ENCODE peak calls at places on chromosomes 6 and 20, in four cellular contexts. O is CD8-positive, alpha-beta memory T cell; K is heart left ventricle; E is prostate gland. S is an unnamed sample. For H3K27me3, the result is how much of the 10 kb centered on the place peaks cover.

GRCh38 chr6:39389372-39389767 is 66.9 kb upstream of the KCNK16 start:
- DNase-seq in O (no peak), E (no peak), K (no peak), S (peak)

GRCh38 chr20:57381596-57382503 is 9.3 kb upstream of the RBM38 start:
- DNase-seq in K (peak), O (peak), E (peak), S (peak)

GRCh38 chr20:41276317-41276751 is 41.2 kb downstream of the ZHX3 start:
- DNase-seq in K (no peak), E (no peak), O (no peak), S (no peak)

GRCh38 chr6:92361990-92362770 is 1057.2 kb downstream of the EPHA7 start:
- DNase-seq in K (no peak), O (no peak), E (no peak), S (no peak)

GRCh38 chr6:66930559-66931290 is 1223.7 kb upstream of the EYS start:
- DNase-seq in O (no peak), K (no peak), E (no peak), S (no peak)

GRCh38 chr6:106439459-106439858 is 78.9 kb downstream of the CRYBG1 start:
- DNase-seq in E (no peak), K (no peak), O (no peak), S (no peak)

GRCh38 chr6:112149236-112149635 is 61.8 kb downstream of the FAM229B start:
- DNase-seq in K (no peak), E (no peak), O (no peak), S (no peak)

GRCh38 chr6:79385893-79386292 is 151.3 kb downstream of the LCA5 start:
- DNase-seq in K (no peak), E (no peak), O (no peak), S (no peak)

GRCh38 chr6:7085911-7086310 is 21.9 kb upstream of the RREB1 start:
- DNase-seq in E (no peak), K (peak), O (no peak), S (no peak)

GRCh38 chr6:63565727-63566625 is 6.3 kb upstream of the LOC128125822 start:
- DNase-seq in O (no peak), E (no peak), K (no peak), S (no peak)

GRCh38 chr6:22943331-22943730 is 374.0 kb downstream of the HDGFL1 start:
- DNase-seq in E (no peak), O (no peak), K (no peak), S (no peak)

GRCh38 chr20:2822073-2822472 is 5.9 kb downstream of the TMEM239 start:
- DNase-seq in O (peak), K (no peak), E (no peak), S (peak)

GRCh38 chr20:32777177-32777956 is 15.2 kb downstream of the DNMT3B start:
- DNase-seq in O (no peak), E (no peak), K (no peak), S (peak)

GRCh38 chr6:84643778-84644177 is 120.6 kb downstream of the TBX18 start:
- DNase-seq in O (no peak), K (no peak), E (no peak), S (no peak)

GRCh38 chr6:27422651-27423332 is 34.2 kb downstream of the ZNF391 start:
- DNase-seq in E (no peak), K (no peak), O (no peak), S (peak)

GRCh38 chr6:42374027-42374669 is 77.6 kb downstream of the TRERF1 start:
- DNase-seq in E (no peak), K (no peak), O (no peak), S (no peak)

DNA sequence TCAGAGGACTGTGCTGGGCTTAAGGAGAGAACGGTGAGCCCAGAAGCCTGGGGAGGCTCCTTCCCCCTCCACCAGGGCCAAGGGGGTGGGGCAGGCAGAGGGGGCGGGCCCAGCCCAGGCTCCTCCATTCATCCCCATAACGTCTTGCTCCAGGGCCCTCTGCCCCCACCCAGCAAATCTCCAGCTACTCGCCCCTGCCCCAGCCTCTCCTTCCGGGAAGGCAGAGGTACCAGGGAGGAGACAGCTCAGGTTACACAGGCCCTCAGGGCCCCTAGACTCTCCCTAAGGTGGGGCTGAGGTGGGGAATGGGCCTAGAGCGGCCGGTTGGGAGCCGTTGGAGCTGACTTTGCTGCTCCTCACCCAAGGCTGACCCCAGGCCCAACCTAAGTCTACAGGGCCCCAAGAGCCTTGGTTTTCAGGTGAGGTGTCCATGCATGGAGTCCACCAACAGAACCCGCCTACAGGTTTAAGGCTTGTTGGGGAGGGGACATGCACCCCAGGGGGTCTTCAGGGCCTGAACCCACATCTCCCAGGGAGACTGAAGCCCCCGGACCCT is 1.2 kb downstream of the LAMA5 start:
- DNase-seq in K (peak), O (no peak), E (peak), S (peak)
- H3K27me3 ChIP-seq in K (under half), O (under half), E (under half), S (under half)

GRCh38 chr6:90386796-90387390 is 90.2 kb upstream of the BACH2 start:
- DNase-seq in K (no peak), E (peak), O (no peak), S (no peak)

GRCh38 chr6:90385914-90386313 is 89.3 kb upstream of the BACH2 start:
- DNase-seq in K (no peak), O (no peak), E (no peak), S (no peak)

GRCh38 chr6:90383212-90383611 is 86.6 kb upstream of the BACH2 start:
- DNase-seq in E (no peak), K (no peak), O (no peak), S (no peak)

GRCh38 chr6:90384720-90385119 is 88.1 kb upstream of the BACH2 start:
- DNase-seq in K (no peak), E (no peak), O (no peak), S (no peak)

DNA sequence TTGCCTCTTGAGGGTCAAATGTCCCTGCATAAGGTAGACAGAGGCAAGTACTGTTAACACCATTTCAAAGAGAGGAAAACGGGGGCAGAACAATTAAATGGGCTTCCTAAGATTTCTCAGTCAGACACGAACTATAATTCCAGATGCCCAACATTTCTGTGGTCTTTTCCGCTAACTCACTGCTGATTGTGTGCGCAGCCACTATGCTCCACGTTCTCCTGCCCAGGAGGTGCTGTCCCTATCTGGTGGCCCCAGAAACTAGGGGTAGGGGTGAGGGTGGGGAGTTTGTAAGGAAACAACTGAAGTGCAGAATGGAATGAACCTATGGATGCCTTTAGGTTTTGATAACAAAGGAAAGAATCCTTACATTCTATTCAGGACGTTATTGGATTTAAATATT is 86.1 kb upstream of the BACH2 start:
- DNase-seq in K (no peak), E (no peak), O (no peak), S (no peak)
- H3K4me3 ChIP-seq in K (no peak), E (no peak), O (no peak), S (no peak)

GRCh38 chr6:3625161-3625979 is 126.1 kb downstream of the PXDC1 start:
- DNase-seq in E (no peak), O (no peak), K (no peak), S (peak)
- H3K27me3 ChIP-seq in E (under half), O (under half), K (under half), S (under half)

DNA sequence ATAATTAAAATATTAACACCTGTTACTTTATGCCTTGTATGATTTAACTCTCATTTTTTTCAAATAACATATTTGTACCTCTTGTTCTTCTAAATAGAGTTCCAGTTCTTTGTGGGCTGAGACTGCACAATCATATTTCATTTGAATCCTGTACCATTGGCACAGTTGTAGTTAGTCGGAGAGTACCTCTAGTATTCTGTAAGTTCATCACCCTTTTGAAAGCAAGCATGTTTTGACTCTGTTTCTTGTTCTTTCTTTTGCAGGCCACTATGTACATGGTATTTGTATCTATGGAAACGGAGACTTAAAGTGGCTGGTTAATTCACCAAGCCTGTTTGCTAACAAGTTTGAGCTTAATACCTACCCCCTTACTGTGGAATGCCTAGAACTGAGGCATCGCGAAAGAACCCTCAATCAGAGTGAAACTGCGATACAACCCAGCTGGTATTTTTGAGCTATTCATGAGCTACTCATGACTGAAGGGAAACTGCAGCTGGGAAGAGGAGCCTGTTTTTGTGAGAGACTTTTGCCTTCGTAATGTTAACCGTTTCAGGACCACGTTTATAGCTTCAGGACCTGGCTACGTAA is 68.2 kb downstream of the C6orf52 start:
- DNase-seq in K (no peak), E (no peak), O (no peak), S (no peak)
- H3K4me3 ChIP-seq in K (no peak), E (no peak), O (no peak), S (no peak)

GRCh38 chr6:1510239-1510638 is 99.5 kb upstream of the FOXC1 start:
- DNase-seq in O (no peak), E (no peak), K (no peak), S (no peak)

GRCh38 chr6:1515280-1515679 is 94.4 kb upstream of the FOXC1 start:
- DNase-seq in O (no peak), E (no peak), K (no peak), S (peak)

GRCh38 chr6:1515781-1516180 is 93.9 kb upstream of the FOXC1 start:
- DNase-seq in E (no peak), O (no peak), K (no peak), S (no peak)

GRCh38 chr6:1514078-1514477 is 95.6 kb upstream of the FOXC1 start:
- DNase-seq in K (no peak), O (no peak), E (no peak), S (no peak)

GRCh38 chr6:1513206-1513605 is 96.5 kb upstream of the FOXC1 start:
- DNase-seq in K (no peak), O (no peak), E (no peak), S (no peak)
- H3K27me3 ChIP-seq in K (under half), O (under half), E (under half), S (under half)

GRCh38 chr6:52536424-52536916 is 40.4 kb downstream of the TRAM2 start:
- DNase-seq in E (no peak), K (no peak), O (no peak), S (no peak)
- H3K4me3 ChIP-seq in E (no peak), K (no peak), O (no peak), S (no peak)